ENCODE peak calls at places on chromosomes 4 and X, in seven cellular contexts. One of them, this sample, is unnamed.
A peak's percentile ranks its signal among the peaks of the same experiment; 100 is the strongest.

GRCh38 chr4:93289241-93289640 is 539.3 kb upstream of the ATOH1 start:
- DNase-seq in LoVo: no peak
- DNase-seq in neural progenitor cell: no peak
- DNase-seq in choroid plexus epithelial cell: no peak
- DNase-seq in NCI-H345: no peak
- DNase-seq in cardiac fibroblast: no peak
- DNase-seq in NCI-H1930: no peak
- DNase-seq in this sample: no peak

GRCh38 chr4:94305468-94306225 is 37.0 kb downstream of the HPGDS start:
- DNase-seq in LoVo: no peak
- DNase-seq in neural progenitor cell: no peak
- DNase-seq in choroid plexus epithelial cell: no peak
- DNase-seq in NCI-H345: no peak
- DNase-seq in cardiac fibroblast: peak; percentile 36
- DNase-seq in NCI-H1930: no peak
- DNase-seq in this sample: no peak

GRCh38 chr4:164012396-164013027 is 518.0 kb downstream of the TMA16 start:
- DNase-seq in LoVo: no peak
- DNase-seq in neural progenitor cell: peak; percentile 76
- DNase-seq in choroid plexus epithelial cell: peak; percentile 1
- DNase-seq in NCI-H345: no peak
- DNase-seq in cardiac fibroblast: no peak
- DNase-seq in NCI-H1930: peak; percentile 13
- DNase-seq in this sample: peak; percentile 4

GRCh38 chrX:41542151-41542935 is 95.2 kb downstream of the NYX start:
- DNase-seq in LoVo: peak; percentile 29
- DNase-seq in neural progenitor cell: no peak
- DNase-seq in choroid plexus epithelial cell: peak; percentile 69
- DNase-seq in NCI-H345: no peak
- DNase-seq in cardiac fibroblast: peak; percentile 42
- DNase-seq in NCI-H1930: no peak
- DNase-seq in this sample: no peak

GRCh38 chr4:88693792-88694191 is 3.8 kb downstream of the NAP1L5 start:
- DNase-seq in LoVo: no peak
- DNase-seq in neural progenitor cell: no peak
- DNase-seq in choroid plexus epithelial cell: no peak
- DNase-seq in NCI-H345: no peak
- DNase-seq in cardiac fibroblast: no peak
- DNase-seq in NCI-H1930: no peak
- DNase-seq in this sample: no peak

GRCh38 chr4:138406881-138407280 is 164.7 kb upstream of the SLC7A11 start:
- DNase-seq in LoVo: no peak
- DNase-seq in neural progenitor cell: no peak
- DNase-seq in choroid plexus epithelial cell: peak; percentile 69
- DNase-seq in NCI-H345: no peak
- DNase-seq in cardiac fibroblast: peak; percentile 11
- DNase-seq in NCI-H1930: no peak
- DNase-seq in this sample: no peak

GRCh38 chr4:99723555-99724450 is 66.2 kb upstream of the C4orf54 start:
- DNase-seq in LoVo: peak; percentile 44
- DNase-seq in neural progenitor cell: no peak
- DNase-seq in choroid plexus epithelial cell: peak; percentile 49
- DNase-seq in NCI-H345: peak; percentile 6
- DNase-seq in cardiac fibroblast: peak; percentile 79
- DNase-seq in NCI-H1930: no peak
- DNase-seq in this sample: no peak

GRCh38 chr4:4477391-4477790 is 64.5 kb downstream of the STX18 start:
- DNase-seq in LoVo: no peak
- DNase-seq in neural progenitor cell: no peak
- DNase-seq in choroid plexus epithelial cell: no peak
- DNase-seq in NCI-H345: no peak
- DNase-seq in cardiac fibroblast: peak; percentile 15
- DNase-seq in NCI-H1930: no peak
- DNase-seq in this sample: no peak

GRCh38 chr4:167986044-167986443 is 106.3 kb upstream of the ANXA10 start:
- DNase-seq in LoVo: no peak
- DNase-seq in neural progenitor cell: no peak
- DNase-seq in choroid plexus epithelial cell: no peak
- DNase-seq in NCI-H345: no peak
- DNase-seq in cardiac fibroblast: no peak
- DNase-seq in NCI-H1930: no peak
- DNase-seq in this sample: no peak

GRCh38 chrX:95760356-95760755 is 924.3 kb upstream of the DIAPH2 start:
- DNase-seq in LoVo: no peak
- DNase-seq in neural progenitor cell: no peak
- DNase-seq in choroid plexus epithelial cell: no peak
- DNase-seq in NCI-H345: no peak
- DNase-seq in cardiac fibroblast: no peak
- DNase-seq in NCI-H1930: no peak
- DNase-seq in this sample: no peak

GRCh38 chrX:153627675-153628111 is 19.3 kb upstream of the DUSP9 start:
- DNase-seq in LoVo: no peak
- DNase-seq in neural progenitor cell: no peak
- DNase-seq in choroid plexus epithelial cell: no peak
- DNase-seq in NCI-H345: no peak
- DNase-seq in cardiac fibroblast: no peak
- DNase-seq in NCI-H1930: no peak
- DNase-seq in this sample: no peak